ENCODE peak calls at places on chromosomes 7 and 10, in six cellular contexts. H is lower lobe of right lung, W is endodermal cell, X is AG20443, R is RWPE1, U is posterior cingulate gyrus. G is an unnamed sample.

GRCh38 chr10:10094700-10095099 is 923.0 kb upstream of the CELF2 start:
- DNase-seq in H (no peak), W (no peak), U (no peak), X (peak), R (no peak), G (peak)

GRCh38 chr7:144474800-144475521 is 71.5 kb upstream of the NOBOX start:
- DNase-seq in R (no peak), X (no peak), H (no peak), W (no peak), U (no peak), G (no peak)

GRCh38 chr7:129376076-129376777 is 58.0 kb upstream of the STRIP2 start:
- DNase-seq in H (no peak), R (peak), X (peak), U (no peak), W (peak), G (no peak)

GRCh38 chr10:49602380-49603023 is 7.6 kb upstream of the SLC18A3 start:
- DNase-seq in W (no peak), U (no peak), H (no peak), X (peak), R (no peak), G (no peak)

GRCh38 chr10:31099664-31100063 is 68.0 kb upstream of the ZNF438 start:
- DNase-seq in U (no peak), X (no peak), R (peak), H (no peak), W (no peak), G (no peak)

GRCh38 chr10:11869211-11869610 is 46.1 kb downstream of the PROSER2 start:
- DNase-seq in X (no peak), H (no peak), R (no peak), W (no peak), U (no peak), G (no peak)

GRCh38 chr7:140899883-140900282 is 24.8 kb downstream of the BRAF start:
- DNase-seq in W (peak), U (no peak), X (no peak), R (no peak), H (no peak), G (no peak)

GRCh38 chr7:142385528-142386340 is 127.9 kb upstream of the PRSS58 start:
- DNase-seq in H (no peak), X (peak), R (peak), W (peak), U (peak), G (peak)

GRCh38 chr7:88243345-88243909 is 23.6 kb upstream of the SRI start:
- DNase-seq in R (peak), U (no peak), W (peak), X (peak), H (no peak), G (no peak)

GRCh38 chr10:93081834-93082233 is 8.1 kb downstream of the CYP26A1 start:
- DNase-seq in X (no peak), W (no peak), U (no peak), H (no peak), R (no peak), G (no peak)

GRCh38 chr10:127720903-127721302 is 16.1 kb upstream of the FOXI2 start:
- DNase-seq in W (peak), U (no peak), R (no peak), H (no peak), X (no peak), G (no peak)

GRCh38 chr7:123271231-123271630 is 71.5 kb upstream of the SLC13A1 start:
- DNase-seq in W (no peak), X (no peak), H (no peak), R (no peak), U (no peak), G (no peak)

GRCh38 chr10:113087082-113088029 is 137.3 kb downstream of the TCF7L2 start:
- DNase-seq in R (peak), X (peak), H (peak), W (peak), U (peak), G (peak)

GRCh38 chr7:124781907-124782306 is 16.3 kb upstream of the GPR37 start:
- DNase-seq in W (no peak), U (peak), H (no peak), X (no peak), R (no peak), G (no peak)